ENCODE peak calls at places on chromosome 17, in eight cellular contexts. F, Z, N, Y, M, W, V and C are unnamed samples.
A peak's percentile ranks its signal among the peaks of the same experiment; 100 is the strongest.

GRCh38 chr17:38326996-38327792 is 16.6 kb downstream of the GPR179 start:
- DNase-seq in M (no peak), Z (no peak), V (no peak), Y (no peak), W (no peak), N (no peak), F (no peak), C (no peak)

GRCh38 chr17:51722994-51723393 is 435.5 kb downstream of the CA10 start:
- DNase-seq in M (no peak), F (no peak), Z (no peak), V (no peak), W (no peak), N (no peak), Y (no peak), C (no peak)

GRCh38 chr17:38883592-38884526 is 14.0 kb downstream of the LASP1 start:
- DNase-seq in Y (no peak), W (peak; percentile 46), N (no peak), Z (peak; percentile 54), F (peak; percentile 57), V (no peak), M (no peak), C (no peak)

GRCh38 chr17:48262982-48263586 is 155.5 kb downstream of the SNX11 start:
- DNase-seq in V (no peak), Y (no peak), Z (peak; percentile 36), W (no peak), F (no peak), M (no peak), N (no peak), C (no peak)

GRCh38 chr17:10120749-10121148 is 77.7 kb downstream of the GAS7 start:
- DNase-seq in W (no peak), N (peak; percentile 54), Y (no peak), F (peak; percentile 46), V (no peak), Z (no peak), M (peak; percentile 13), C (no peak)

GRCh38 chr17:14760212-14760611 is 459.3 kb downstream of the HS3ST3B1 start:
- DNase-seq in Y (no peak), W (no peak), N (no peak), M (no peak), Z (no peak), F (no peak), V (no peak), C (no peak)

GRCh38 chr17:73205326-73205980 is 12.6 kb downstream of the COG1 start:
- DNase-seq in V (no peak), W (no peak), F (no peak), Y (no peak), Z (no peak), M (no peak), N (no peak), C (no peak)

GRCh38 chr17:61385869-61386245 is 13.8 kb upstream of the TBX2 start:
- DNase-seq in N (no peak), M (no peak), V (no peak), Y (no peak), F (no peak), Z (peak; percentile 43), W (no peak), C (no peak)

GRCh38 chr17:43661699-43662431 is at the start of gene MEOX1:
- DNase-seq in W (no peak), Y (peak; percentile 15), Z (peak; percentile 60), M (no peak), F (peak; percentile 78), N (no peak), V (no peak), C (peak; percentile 47)